ENCODE peak calls at places on chromosomes 16 and 17, in eight cellular contexts. U, W, J, X, R, S, L and T are unnamed samples.

GRCh38 chr17:51346218-51346982 is 86.1 kb downstream of the UTP18 start:
- DNase-seq in U (no peak), W (no peak), J (no peak), X (no peak), R (no peak), S (no peak), L (no peak), T (no peak)

GRCh38 chr16:3458278-3458851 is 14.9 kb downstream of the NAA60 start:
- DNase-seq in U (peak), W (peak), J (peak), X (peak), R (no peak), S (no peak), L (peak), T (no peak)

GRCh38 chr16:85129846-85130706 is 17.8 kb upstream of the CIBAR2 start:
- DNase-seq in U (peak), W (peak), J (no peak), X (no peak), R (no peak), S (no peak), L (no peak), T (no peak)

GRCh38 chr17:7034955-7035590 is 742 bp upstream of the SLC16A13 start:
- DNase-seq in U (no peak), W (no peak), J (no peak), X (no peak), R (no peak), S (no peak), L (no peak), T (no peak)

GRCh38 chr17:50642722-50643656 is 8.3 kb downstream of the ABCC3 start:
- DNase-seq in U (no peak), W (no peak), J (no peak), X (no peak), R (no peak), S (no peak), L (no peak), T (no peak)

GRCh38 chr17:65261682-65262636 is 124.8 kb downstream of the RGS9 start:
- DNase-seq in U (no peak), W (peak), J (no peak), X (no peak), R (no peak), S (no peak), L (no peak), T (no peak)

GRCh38 chr16:87417511-87417910 is 25.4 kb downstream of the MAP1LC3B start:
- DNase-seq in U (peak), W (no peak), J (no peak), X (no peak), R (no peak), S (no peak), L (no peak), T (no peak)

GRCh38 chr17:5523249-5523648 is 36.9 kb downstream of the MIS12 start:
- DNase-seq in U (no peak), W (no peak), J (no peak), X (no peak), R (no peak), S (no peak), L (no peak), T (no peak)

GRCh38 chr17:38897671-38898290 is 27.6 kb upstream of the LASP1NB start:
- DNase-seq in U (no peak), W (no peak), J (no peak), X (no peak), R (no peak), S (no peak), L (no peak), T (no peak)

GRCh38 chr16:6020162-6020980 is 922.8 kb upstream of the EEF2KMT start:
- DNase-seq in U (no peak), W (no peak), J (no peak), X (no peak), R (no peak), S (no peak), L (no peak), T (peak)

GRCh38 chr17:38796451-38796850 is 2.9 kb downstream of the PIP4K2B start:
- DNase-seq in U (no peak), W (no peak), J (no peak), X (no peak), R (no peak), S (no peak), L (no peak), T (no peak)

GRCh38 chr17:5128905-5129535 is 13.2 kb downstream of the USP6 start:
- DNase-seq in U (peak), W (no peak), J (no peak), X (no peak), R (no peak), S (no peak), L (no peak), T (no peak)

GRCh38 chr17:75130059-75130631 is 1.4 kb downstream of the NT5C start:
- DNase-seq in U (no peak), W (no peak), J (no peak), X (no peak), R (peak), S (no peak), L (no peak), T (no peak)

GRCh38 chr17:36544049-36544319 is 735 bp upstream of the GGNBP2 start:
- DNase-seq in U (peak), W (peak), J (no peak), X (no peak), R (no peak), S (no peak), L (peak), T (no peak)

GRCh38 chr17:31838641-31839225 is 20.3 kb downstream of the COPRS start:
- DNase-seq in U (no peak), W (peak), J (no peak), X (peak), R (no peak), S (no peak), L (no peak), T (no peak)

GRCh38 chr17:19759934-19760530 is 11.9 kb upstream of the ALDH3A1 start:
- DNase-seq in U (peak), W (no peak), J (no peak), X (no peak), R (no peak), S (no peak), L (no peak), T (no peak)

GRCh38 chr16:51419768-51420167 is 268.7 kb upstream of the SALL1 start:
- DNase-seq in U (no peak), W (no peak), J (no peak), X (peak), R (no peak), S (no peak), L (no peak), T (no peak)

GRCh38 chr17:26765860-26766709 is 527.8 kb upstream of the WSB1 start:
- DNase-seq in U (no peak), W (no peak), J (no peak), X (no peak), R (no peak), S (no peak), L (no peak), T (no peak)

GRCh38 chr17:68835061-68835460 is 120.1 kb downstream of the ABCA8 start:
- DNase-seq in U (no peak), W (no peak), J (no peak), X (peak), R (no peak), S (peak), L (no peak), T (no peak)

GRCh38 chr16:82625066-82625968 is 1.5 kb upstream of the CDH13 start:
- DNase-seq in U (no peak), W (no peak), J (no peak), X (no peak), R (no peak), S (no peak), L (no peak), T (no peak)
- TF ChIP-seq CTCF in U (no peak), W (no peak), J (no peak), X (no peak), R (no peak), S (no peak), L (no peak), T (no peak)

DNA sequence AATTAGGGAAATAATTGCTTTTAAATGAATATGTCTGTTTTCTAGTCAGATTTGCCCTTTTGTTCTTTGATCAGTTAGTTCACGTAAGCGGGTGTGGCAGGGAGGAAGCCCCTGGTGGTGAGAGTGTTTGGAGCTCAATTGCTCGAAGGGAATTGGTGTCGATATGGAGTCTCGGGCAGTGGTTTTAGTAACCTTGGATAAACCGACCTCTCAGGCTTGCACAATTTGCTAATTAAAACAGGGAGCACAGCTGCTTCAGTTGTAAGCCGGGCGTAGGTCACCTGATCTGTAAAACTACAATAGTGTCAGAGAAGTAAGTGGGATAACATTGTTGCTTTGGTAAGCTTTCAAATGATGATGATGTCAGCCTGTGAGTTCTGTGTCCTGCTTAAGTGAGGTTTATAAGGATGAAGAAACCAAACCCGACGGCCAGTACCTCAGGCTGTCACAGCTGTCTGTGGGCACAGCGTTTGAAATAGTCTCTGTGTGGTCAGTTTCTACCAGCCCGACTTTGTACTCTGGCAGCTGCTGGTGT is 2.9 kb downstream of the ZNF750 start:
- DNase-seq in U (no peak), W (peak), J (no peak), X (peak), R (peak), S (no peak), L (no peak), T (no peak)
- TF ChIP-seq CTCF in U (no peak), W (peak), J (no peak), X (peak), R (no peak), S (peak), L (no peak), T (no peak)

DNA sequence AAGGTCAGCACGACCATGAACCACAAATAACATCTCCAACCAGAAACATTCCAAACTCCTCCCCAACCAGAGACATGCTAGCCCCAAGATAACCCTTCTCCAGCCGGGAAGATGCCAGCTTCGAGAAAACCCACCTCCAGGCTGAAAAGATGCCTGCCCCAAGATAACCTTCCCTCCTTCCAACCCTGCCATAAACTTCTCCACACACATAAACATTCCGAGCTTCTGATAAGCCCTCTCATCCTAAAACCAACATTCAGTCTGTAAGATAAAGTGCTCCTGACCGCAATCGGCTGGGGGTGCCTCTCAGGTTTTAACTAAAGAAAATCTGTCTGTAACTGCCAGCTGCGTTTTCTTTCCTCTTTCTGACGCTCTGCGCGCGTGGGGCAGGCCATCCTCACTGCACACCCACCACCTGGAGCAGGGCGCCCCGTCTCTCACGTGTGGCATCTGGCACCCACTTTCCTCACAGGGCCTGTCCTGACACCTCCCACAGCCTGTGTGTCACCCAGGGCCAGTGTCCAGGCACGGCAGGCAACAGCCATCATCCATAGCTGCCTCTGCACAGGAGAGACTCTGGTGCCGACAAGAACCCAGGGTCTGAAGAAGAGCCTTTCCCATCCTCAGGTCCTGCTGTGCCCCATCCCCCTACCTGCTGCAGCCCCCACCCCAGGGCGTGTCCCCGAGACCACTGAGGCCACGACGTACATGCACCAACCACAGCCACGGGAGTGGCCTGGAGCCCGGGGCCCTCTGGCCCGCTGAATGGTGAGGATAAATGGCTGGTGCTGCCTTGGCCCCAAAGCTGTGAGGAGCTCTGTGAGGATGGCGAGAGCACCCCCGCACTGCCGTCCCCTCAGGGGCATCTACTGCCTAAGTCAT is 3.7 kb downstream of the TEPSIN start:
- DNase-seq in U (no peak), W (no peak), J (no peak), X (no peak), R (no peak), S (no peak), L (no peak), T (no peak)
- TF ChIP-seq CTCF in U (no peak), W (no peak), J (no peak), X (no peak), R (no peak), S (no peak), L (no peak), T (no peak)

GRCh38 chr16:66926171-66926570 is 836 bp upstream of the RRAD start:
- DNase-seq in U (peak), W (no peak), J (no peak), X (no peak), R (no peak), S (no peak), L (peak), T (no peak)

GRCh38 chr16:66930189-66930588 is 4.0 kb downstream of the CIAO2B start:
- DNase-seq in U (no peak), W (peak), J (no peak), X (no peak), R (peak), S (no peak), L (no peak), T (no peak)

GRCh38 chr16:66927918-66928649 is 2.7 kb upstream of the RRAD start:
- DNase-seq in U (no peak), W (peak), J (no peak), X (no peak), R (no peak), S (no peak), L (no peak), T (no peak)

GRCh38 chr16:66927012-66927436 is 1.7 kb upstream of the RRAD start:
- DNase-seq in U (no peak), W (peak), J (no peak), X (peak), R (no peak), S (no peak), L (no peak), T (no peak)

DNA sequence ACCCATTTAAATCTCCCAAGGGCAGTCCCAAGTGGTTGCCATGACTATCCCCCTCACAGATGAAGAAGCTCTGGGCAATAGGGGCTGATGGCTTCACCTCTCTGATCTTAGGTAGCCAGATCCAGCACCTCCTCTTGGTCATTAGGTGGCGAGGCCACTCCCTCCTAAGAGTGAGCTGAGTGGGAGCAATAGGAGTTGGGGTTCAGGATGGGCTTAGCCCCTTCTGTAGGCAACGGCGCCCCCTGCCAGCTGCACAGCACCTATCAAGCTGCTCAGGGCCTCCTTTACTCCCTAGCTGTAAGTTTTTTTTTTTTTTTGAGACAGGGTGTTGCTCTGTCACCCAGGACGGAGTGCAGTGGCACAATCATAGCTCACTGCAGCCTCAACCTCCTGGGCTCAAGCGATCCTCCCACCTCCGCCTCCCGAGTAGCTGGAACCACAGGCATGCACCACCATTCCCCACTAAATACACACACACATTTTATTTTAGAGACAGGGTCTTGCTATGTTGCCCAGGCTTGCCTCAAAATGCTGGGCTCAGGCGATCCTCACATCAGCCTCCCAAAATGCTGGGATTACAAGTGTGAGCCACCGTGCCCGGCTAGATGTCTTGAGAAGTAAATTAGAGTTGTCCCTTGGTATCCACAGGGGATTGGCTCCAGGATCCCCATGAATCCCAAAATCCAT is 3.5 kb upstream of the RRAD start:
- DNase-seq in U (no peak), W (peak), J (no peak), X (peak), R (peak), S (no peak), L (peak), T (no peak)
- TF ChIP-seq CTCF in U (peak), W (peak), J (no peak), X (peak), R (peak), S (peak), L (peak), T (peak)

DNA sequence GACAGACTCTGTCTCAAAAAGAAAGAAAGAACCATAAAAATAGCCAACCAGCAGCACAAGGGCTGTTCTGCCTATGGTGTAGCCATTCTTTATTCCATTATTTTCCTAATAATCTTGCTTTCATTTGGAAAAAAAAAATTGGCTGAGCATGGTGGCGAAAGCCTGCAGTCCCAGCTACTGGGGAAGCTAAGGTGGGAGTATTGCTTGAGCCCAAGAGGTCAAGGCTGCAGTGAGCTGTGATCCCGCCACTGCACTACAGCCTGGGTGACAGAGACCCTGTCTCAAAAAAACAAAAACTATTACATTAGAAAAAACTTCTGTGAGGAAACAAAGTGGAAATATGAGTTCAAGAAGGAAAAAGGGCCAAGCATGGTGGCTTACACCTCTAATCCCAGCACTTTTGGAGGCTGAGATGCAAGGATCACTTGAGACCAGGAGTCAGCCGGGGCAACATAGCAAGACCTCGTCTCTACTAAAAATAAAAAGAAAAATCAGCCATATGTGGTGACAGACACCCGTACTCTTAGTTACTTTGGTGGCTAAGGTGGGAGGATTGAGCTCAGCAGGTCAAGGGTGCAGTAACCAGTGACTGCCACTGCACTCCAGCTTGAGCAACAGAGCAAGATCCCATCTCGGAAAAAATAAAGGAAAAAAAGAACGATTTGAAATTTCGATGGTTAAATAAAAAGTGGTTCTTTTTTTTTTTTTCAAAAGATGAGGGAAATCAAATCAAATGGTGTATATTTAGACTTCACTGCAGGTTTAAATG is 2.5 kb downstream of the DCAKD start:
- DNase-seq in U (no peak), W (no peak), J (no peak), X (no peak), R (no peak), S (no peak), L (no peak), T (no peak)
- TF ChIP-seq CTCF in U (peak), W (peak), J (no peak), X (no peak), R (peak), S (peak), L (no peak), T (peak)

GRCh38 chr16:82067810-82068325 is 32.8 kb downstream of the HSD17B2 start:
- DNase-seq in U (no peak), W (no peak), J (no peak), X (no peak), R (no peak), S (no peak), L (no peak), T (no peak)
- TF ChIP-seq CTCF in U (no peak), W (no peak), J (no peak), X (no peak), R (no peak), S (no peak), L (no peak), T (no peak)

GRCh38 chr17:40340880-40341807 is 23.4 kb downstream of the GJD3 start:
- DNase-seq in U (peak), W (peak), J (peak), X (peak), R (peak), S (no peak), L (peak), T (peak)
- TF ChIP-seq CTCF in U (peak), W (no peak), J (no peak), X (no peak), R (peak), S (no peak), L (peak), T (no peak)